ENCODE peak calls at places on chromosomes 1 and 21, in five cellular contexts. K is IMR-90, Z is GM12878, J is K562, F is HepG2. H is an unnamed sample.

GRCh38 chr21:25925936-25926335 is 191.2 kb downstream of the GABPA start:
- DNase-seq in K (peak; percentile 23), Z (no peak), J (no peak), F (no peak), H (no peak)

GRCh38 chr1:237119091-237119490 is 77.1 kb downstream of the RYR2 start:
- DNase-seq in K (no peak), Z (no peak), J (no peak), F (no peak), H (no peak)

GRCh38 chr1:171122903-171123302 is 32.2 kb downstream of the FMO3 start:
- DNase-seq in K (no peak), Z (no peak), J (no peak), F (no peak), H (no peak)

GRCh38 chr1:222167111-222167510 is 380.8 kb downstream of the HHIPL2 start:
- DNase-seq in K (peak; percentile 94), Z (peak; percentile 32), J (peak; percentile 47), F (no peak), H (peak; percentile 41)

GRCh38 chr1:5945445-5945844 is 46.8 kb downstream of the NPHP4 start:
- DNase-seq in K (no peak), Z (no peak), J (no peak), F (no peak), H (no peak)

GRCh38 chr1:17274186-17275170 is 25.6 kb downstream of the PADI3 start:
- DNase-seq in K (peak; percentile 29), Z (peak; percentile 11), J (peak; percentile 86), F (peak; percentile 24), H (peak; percentile 76)

GRCh38 chr1:218499021-218499691 is 154.0 kb downstream of the TGFB2 start:
- DNase-seq in K (peak; percentile 79), Z (no peak), J (no peak), F (no peak), H (no peak)

GRCh38 chr1:9590201-9590600 is 1.5 kb downstream of the TMEM201 start:
- DNase-seq in K (no peak), Z (no peak), J (no peak), F (no peak), H (no peak)

GRCh38 chr1:84492726-84493125 is 13.5 kb upstream of the SPATA1 start:
- DNase-seq in K (no peak), Z (no peak), J (no peak), F (peak; percentile 30), H (no peak)

GRCh38 chr1:1599919-1600860 is at the start of gene FNDC10:
- DNase-seq in K (no peak), Z (no peak), J (peak; percentile 79), F (no peak), H (peak; percentile 92)

GRCh38 chr1:30998171-30998570 is 67.3 kb downstream of the PUM1 start:
- DNase-seq in K (no peak), Z (no peak), J (no peak), F (no peak), H (no peak)

GRCh38 chr1:220873087-220873486 is 6.2 kb upstream of the HLX start:
- DNase-seq in K (no peak), Z (no peak), J (no peak), F (no peak), H (no peak)

GRCh38 chr1:194684636-194685035 is 1498.2 kb upstream of the B3GALT2 start:
- DNase-seq in K (peak; percentile 22), Z (no peak), J (no peak), F (no peak), H (no peak)

GRCh38 chr1:8133657-8134430 is 107.7 kb upstream of the ERRFI1 start:
- DNase-seq in K (peak; percentile 93), Z (no peak), J (no peak), F (peak; percentile 53), H (no peak)

GRCh38 chr1:54559771-54560231 is 11.8 kb downstream of the ACOT11 start:
- DNase-seq in K (no peak), Z (no peak), J (no peak), F (no peak), H (peak; percentile 75)

GRCh38 chr21:18493420-18493819 is 89.8 kb upstream of the TMPRSS15 start:
- DNase-seq in K (no peak), Z (no peak), J (no peak), F (no peak), H (no peak)

GRCh38 chr1:211825990-211826389 is 4.6 kb downstream of the LPGAT1 start:
- DNase-seq in K (peak; percentile 77), Z (no peak), J (no peak), F (no peak), H (no peak)

GRCh38 chr1:25771246-25772114 is 28.5 kb upstream of the SELENON start:
- DNase-seq in K (peak; percentile 5), Z (no peak), J (no peak), F (peak; percentile 74), H (peak; percentile 87)

GRCh38 chr1:183105449-183105848 is 80.6 kb upstream of the LAMC2 start:
- DNase-seq in K (peak; percentile 76), Z (no peak), J (no peak), F (no peak), H (no peak)

GRCh38 chr1:3729594-3730555 is 22.4 kb upstream of the CCDC27 start:
- DNase-seq in K (no peak), Z (no peak), J (no peak), F (no peak), H (no peak)

GRCh38 chr1:43621386-43621785 is 28.6 kb upstream of the KDM4A start:
- DNase-seq in K (no peak), Z (no peak), J (no peak), F (no peak), H (no peak)

GRCh38 chr1:96358057-96358456 is 363.5 kb upstream of the PTBP2 start:
- DNase-seq in K (no peak), Z (no peak), J (no peak), F (no peak), H (no peak)

GRCh38 chr1:111612006-111612405 is 7.6 kb upstream of the RAP1A start:
- DNase-seq in K (no peak), Z (no peak), J (no peak), F (no peak), H (no peak)

GRCh38 chr21:34808569-34809204 is 139.9 kb downstream of the CLIC6 start:
- DNase-seq in K (peak; percentile 88), Z (no peak), J (no peak), F (no peak), H (no peak)

GRCh38 chr1:221344693-221345092 is 397.2 kb downstream of the DUSP10 start:
- DNase-seq in K (peak; percentile 56), Z (no peak), J (no peak), F (no peak), H (no peak)

GRCh38 chr1:145962157-145963102 is 1.9 kb downstream of the ANKRD34A start:
- DNase-seq in K (no peak), Z (no peak), J (peak; percentile 78), F (no peak), H (peak; percentile 68)

GRCh38 chr1:53346814-53347176 is 18.9 kb upstream of the LRP8 start:
- DNase-seq in K (no peak), Z (no peak), J (no peak), F (no peak), H (no peak)

GRCh38 chr1:56490619-56491018 is 88.7 kb downstream of the PLPP3 start:
- DNase-seq in K (no peak), Z (no peak), J (no peak), F (no peak), H (no peak)

GRCh38 chr1:56494306-56494705 is 85.1 kb downstream of the PLPP3 start:
- DNase-seq in K (no peak), Z (no peak), J (no peak), F (peak; percentile 99), H (no peak)

GRCh38 chr1:56493826-56494225 is 85.5 kb downstream of the PLPP3 start:
- DNase-seq in K (no peak), Z (no peak), J (no peak), F (no peak), H (no peak)

GRCh38 chr1:56489695-56490094 is 89.7 kb downstream of the PLPP3 start:
- DNase-seq in K (no peak), Z (no peak), J (no peak), F (no peak), H (no peak)

GRCh38 chr1:56491441-56491840 is 87.9 kb downstream of the PLPP3 start:
- DNase-seq in K (peak; percentile 24), Z (no peak), J (no peak), F (no peak), H (peak; percentile 51)
- TF ChIP-seq MXI1 in K (no peak), Z (no peak), J (no peak), F (no peak), H (peak; percentile 49)

GRCh38 chr1:23727362-23727811 is 15.9 kb upstream of the ELOA start:
- DNase-seq in K (peak; percentile 91), Z (no peak), J (no peak), F (peak; percentile 78), H (no peak)
- TF ChIP-seq MXI1 in K (peak; percentile 94), Z (peak; percentile 70), J (no peak), F (peak; percentile 85), H (no peak)

DNA sequence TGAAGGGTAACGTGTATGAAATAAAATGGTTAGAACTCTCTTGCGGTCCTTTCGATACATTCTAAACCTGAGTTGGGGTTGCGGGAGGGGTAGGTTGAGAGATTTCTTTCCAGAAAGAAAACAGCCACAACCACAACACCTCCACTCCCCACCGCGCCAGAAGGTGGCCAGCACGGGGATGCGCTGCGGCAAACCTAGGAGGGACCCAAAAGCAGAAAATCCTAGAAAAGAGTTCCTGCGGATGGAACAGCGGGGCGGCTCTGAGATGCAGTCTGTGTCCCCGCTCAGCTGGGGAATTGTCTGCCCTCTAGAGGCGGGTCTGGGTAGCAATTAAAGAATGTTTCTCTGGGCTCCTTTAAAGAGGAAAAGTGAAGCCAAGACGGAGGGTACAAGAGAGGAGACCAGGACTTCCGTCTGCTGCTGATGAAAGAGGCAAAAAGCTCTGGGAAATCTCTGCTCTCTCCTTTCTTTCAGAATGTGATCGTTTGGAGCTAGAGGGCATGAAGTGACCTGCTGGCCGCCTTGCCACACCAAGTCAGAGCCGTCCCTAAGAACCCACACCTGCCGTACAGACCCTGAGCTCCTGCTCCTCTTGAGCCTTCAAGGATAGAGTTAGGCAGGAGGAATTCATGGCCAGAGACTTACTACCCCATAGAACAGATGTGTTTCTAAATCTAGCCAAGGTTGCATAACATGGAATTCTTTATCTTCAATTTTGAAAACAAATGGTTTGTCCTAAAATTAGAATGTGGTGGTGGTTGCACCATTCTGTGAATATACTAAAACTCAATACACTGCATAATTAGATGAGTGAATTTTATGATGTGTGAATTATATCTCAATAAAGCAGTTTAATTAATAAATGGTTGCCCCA is 46.5 kb upstream of the COA6 start:
- DNase-seq in K (peak; percentile 43), Z (no peak), J (peak; percentile 71), F (peak; percentile 24), H (peak; percentile 72)
- TF ChIP-seq MXI1 in K (no peak), Z (no peak), J (no peak), F (no peak), H (no peak)

DNA sequence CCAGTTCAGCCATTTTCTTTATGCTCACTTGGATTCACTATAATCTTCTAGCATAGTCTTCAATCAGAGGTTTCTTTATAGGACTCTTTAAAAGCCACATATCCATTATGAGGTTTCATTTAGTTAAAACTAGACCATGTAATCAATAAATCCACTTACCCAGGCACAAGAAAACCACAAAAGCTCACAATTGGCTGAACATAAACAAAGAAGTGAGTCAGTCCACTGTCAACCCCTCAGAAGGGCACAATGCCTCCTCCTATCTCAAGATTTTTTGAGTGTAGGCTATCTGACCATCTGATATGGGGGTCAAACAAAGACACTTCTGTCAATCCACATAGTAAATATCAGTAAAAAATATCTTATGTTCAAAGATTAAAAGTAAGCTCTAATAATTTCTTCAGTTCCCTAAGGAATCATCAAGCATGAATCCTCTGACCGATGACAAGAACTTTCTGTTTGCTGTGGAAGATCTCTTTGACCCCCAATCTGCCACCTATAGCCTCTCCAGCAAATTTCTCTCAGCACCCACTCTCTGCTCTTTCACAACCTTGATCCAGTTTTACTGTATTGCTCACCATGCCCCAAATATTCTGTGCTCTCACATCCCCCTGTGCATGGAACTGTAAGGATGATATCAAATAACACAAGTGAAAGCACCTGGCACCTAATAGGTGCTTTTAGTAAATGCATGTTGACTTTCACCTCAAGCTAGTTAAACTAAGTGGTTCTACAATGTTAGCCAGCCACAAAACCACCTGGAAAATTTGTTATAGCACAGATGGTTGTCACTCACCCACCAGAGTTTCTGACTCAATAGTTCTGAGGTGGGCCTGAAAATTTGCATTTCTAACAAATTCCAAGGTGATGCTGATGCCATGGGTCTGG is 16.7 kb downstream of the RAB3B start:
- DNase-seq in K (peak; percentile 67), Z (peak; percentile 30), J (no peak), F (no peak), H (no peak)
- TF ChIP-seq MXI1 in K (no peak), Z (no peak), J (no peak), F (no peak), H (no peak)